ENCODE peak calls at places on chromosomes 7 and 10, in seven cellular contexts. G is neural progenitor cell, S is SK-N-SH, Q is MM.1S, Z is fibroblast of lung, K is astrocyte, N is GM23248. R is an unnamed sample. For H3K4me1, the result is how much of the 10 kb centered on the place peaks cover.

GRCh38 chr10:123266981-123267380 is 112.8 kb downstream of the BUB3 start:
- DNase-seq in G (no peak), Z (no peak), K (peak), S (no peak), Q (no peak), N (peak), R (no peak)

GRCh38 chr7:94043299-94043698 is 39.1 kb upstream of the BET1 start:
- DNase-seq in S (no peak), Q (no peak), K (peak), Z (peak), G (no peak), N (peak), R (no peak)

GRCh38 chr10:75987610-75988009 is 556.2 kb downstream of the LRMDA start:
- DNase-seq in K (peak), G (no peak), S (no peak), Z (peak), N (peak), Q (no peak), R (no peak)

GRCh38 chr7:150325110-150325611 is 1.8 kb upstream of the ACTR3C start:
- DNase-seq in N (no peak), K (peak), Q (no peak), S (no peak), G (no peak), Z (peak), R (no peak)

GRCh38 chr10:97667462-97667861 is 19.6 kb downstream of the AVPI1 start:
- DNase-seq in S (no peak), Z (no peak), K (no peak), G (no peak), N (no peak), Q (no peak), R (no peak)

GRCh38 chr10:102710604-102711003 is 3.6 kb downstream of the ARL3 start:
- DNase-seq in N (peak), S (no peak), K (peak), Z (peak), G (no peak), Q (no peak), R (no peak)

GRCh38 chr10:133346413-133346812 is 760 bp upstream of the PRAP1 start:
- DNase-seq in N (no peak), Q (no peak), K (no peak), G (no peak), Z (no peak), S (no peak), R (no peak)

GRCh38 chr7:104814126-104814525 is 199.9 kb upstream of the KMT2E start:
- DNase-seq in N (no peak), G (no peak), Q (no peak), S (no peak), K (no peak), Z (no peak), R (no peak)

GRCh38 chr10:95121904-95122303 is 52.6 kb upstream of the CYP2C8 start:
- DNase-seq in G (no peak), Z (peak), K (no peak), N (peak), S (no peak), Q (no peak), R (no peak)

GRCh38 chr7:121797283-121798037 is 75.5 kb upstream of the PTPRZ1 start:
- DNase-seq in G (peak), N (peak), Z (no peak), Q (peak), S (no peak), K (peak), R (no peak)

GRCh38 chr7:96090756-96091155 is 231.1 kb downstream of the SLC25A13 start:
- DNase-seq in S (no peak), K (no peak), Z (no peak), N (no peak), Q (no peak), G (no peak), R (no peak)

GRCh38 chr7:7969306-7970112 is 913 bp downstream of the GLCCI1 start:
- DNase-seq in S (no peak), K (peak), Z (peak), N (peak), G (peak), Q (peak), R (peak)

GRCh38 chr10:119025776-119026175 is 3.7 kb upstream of the NANOS1 start:
- DNase-seq in G (no peak), K (no peak), S (no peak), Q (no peak), N (peak), Z (no peak), R (no peak)

GRCh38 chr7:80309377-80309776 is 174.7 kb downstream of the GNAI1 start:
- DNase-seq in Z (no peak), S (no peak), G (no peak), K (no peak), N (no peak), Q (no peak), R (no peak)

GRCh38 chr10:5229019-5229418 is 32.4 kb downstream of the AKR1C4 start:
- DNase-seq in Q (no peak), Z (no peak), N (no peak), S (no peak), G (no peak), K (no peak), R (no peak)

GRCh38 chr7:113421696-113422330 is 303.5 kb upstream of the SMIM30 start:
- DNase-seq in K (peak), N (peak), Z (peak), S (peak), G (peak), Q (peak), R (peak)

GRCh38 chr10:84308481-84309304 is 19.7 kb upstream of the CCSER2 start:
- DNase-seq in S (peak), K (peak), Q (no peak), N (peak), G (no peak), Z (peak), R (no peak)

GRCh38 chr7:132203021-132203420 is 373.2 kb downstream of the PLXNA4 start:
- DNase-seq in S (no peak), K (no peak), Z (no peak), G (no peak), Q (no peak), N (no peak), R (no peak)

GRCh38 chr7:4792537-4793126 is 17.2 kb downstream of the AP5Z1 start:
- DNase-seq in K (no peak), N (peak), S (no peak), Q (no peak), G (peak), Z (peak), R (peak)

GRCh38 chr7:28774529-28775057 is 183.5 kb downstream of the TRIL start:
- DNase-seq in Q (no peak), K (no peak), S (no peak), Z (peak), G (no peak), N (peak), R (no peak)

GRCh38 chr10:71647526-71648354 is 71.8 kb downstream of the C10orf105 start:
- DNase-seq in Q (no peak), K (no peak), Z (no peak), S (peak), N (peak), G (peak), R (no peak)

GRCh38 chr7:120055300-120055699 is 217.7 kb upstream of the KCND2 start:
- DNase-seq in N (peak), Q (no peak), G (no peak), K (peak), S (no peak), Z (peak), R (no peak)

GRCh38 chr7:4078580-4078979 is 603.5 kb upstream of the FOXK1 start:
- DNase-seq in Q (no peak), K (no peak), N (no peak), S (no peak), Z (no peak), G (no peak), R (no peak)

GRCh38 chr7:81447351-81447952 is 322.4 kb downstream of the HGF start:
- DNase-seq in G (peak), S (peak), Z (peak), K (peak), Q (peak), N (peak), R (no peak)

GRCh38 chr7:91383186-91383585 is 119.0 kb downstream of the FZD1 start:
- DNase-seq in S (no peak), Q (no peak), Z (peak), G (no peak), N (peak), K (peak), R (no peak)

GRCh38 chr7:111025013-111025412 is 65.9 kb upstream of the LRRN3 start:
- DNase-seq in Q (peak), N (no peak), K (no peak), G (no peak), S (no peak), Z (no peak), R (no peak)

GRCh38 chr10:88254091-88254490 is 329.0 kb downstream of the RNLS start:
- DNase-seq in K (peak), G (no peak), Q (no peak), N (peak), S (no peak), Z (peak), R (peak)

GRCh38 chr10:124197301-124198148 is 104.1 kb upstream of the CHST15 start:
- DNase-seq in Z (no peak), S (no peak), N (peak), G (no peak), K (no peak), Q (no peak), R (no peak)

GRCh38 chr7:28065721-28066285 is 114.8 kb downstream of the JAZF1 start:
- DNase-seq in G (no peak), K (no peak), Q (no peak), Z (no peak), N (peak), S (no peak), R (no peak)

GRCh38 chr7:107931740-107932515 is 40.9 kb downstream of the DLD start:
- DNase-seq in S (peak), N (no peak), Q (no peak), Z (no peak), G (peak), K (no peak), R (no peak)

GRCh38 chr10:35355971-35356724 is 19.8 kb downstream of the CCNY start:
- DNase-seq in G (no peak), S (no peak), K (peak), Z (no peak), N (peak), Q (peak), R (no peak)

GRCh38 chr10:76032442-76033039 is 601.1 kb downstream of the LRMDA start:
- DNase-seq in Z (no peak), N (no peak), K (no peak), G (no peak), Q (no peak), S (no peak), R (no peak)

GRCh38 chr10:109429956-109430760 is 493.2 kb downstream of the XPNPEP1 start:
- DNase-seq in G (no peak), N (peak), Q (no peak), K (peak), S (no peak), Z (peak), R (no peak)

GRCh38 chr10:90007226-90007625 is 305.8 kb downstream of the KIF20B start:
- DNase-seq in S (no peak), Q (no peak), Z (no peak), K (peak), N (peak), G (no peak), R (no peak)

GRCh38 chr7:11345621-11346020 is 371.9 kb downstream of the PHF14 start:
- DNase-seq in G (no peak), K (peak), Z (no peak), N (peak), S (no peak), Q (no peak), R (no peak)

GRCh38 chr7:55104707-55105433 is 86.1 kb downstream of the EGFR start:
- DNase-seq in S (no peak), Z (peak), K (peak), G (no peak), Q (no peak), N (peak), R (no peak)

DNA sequence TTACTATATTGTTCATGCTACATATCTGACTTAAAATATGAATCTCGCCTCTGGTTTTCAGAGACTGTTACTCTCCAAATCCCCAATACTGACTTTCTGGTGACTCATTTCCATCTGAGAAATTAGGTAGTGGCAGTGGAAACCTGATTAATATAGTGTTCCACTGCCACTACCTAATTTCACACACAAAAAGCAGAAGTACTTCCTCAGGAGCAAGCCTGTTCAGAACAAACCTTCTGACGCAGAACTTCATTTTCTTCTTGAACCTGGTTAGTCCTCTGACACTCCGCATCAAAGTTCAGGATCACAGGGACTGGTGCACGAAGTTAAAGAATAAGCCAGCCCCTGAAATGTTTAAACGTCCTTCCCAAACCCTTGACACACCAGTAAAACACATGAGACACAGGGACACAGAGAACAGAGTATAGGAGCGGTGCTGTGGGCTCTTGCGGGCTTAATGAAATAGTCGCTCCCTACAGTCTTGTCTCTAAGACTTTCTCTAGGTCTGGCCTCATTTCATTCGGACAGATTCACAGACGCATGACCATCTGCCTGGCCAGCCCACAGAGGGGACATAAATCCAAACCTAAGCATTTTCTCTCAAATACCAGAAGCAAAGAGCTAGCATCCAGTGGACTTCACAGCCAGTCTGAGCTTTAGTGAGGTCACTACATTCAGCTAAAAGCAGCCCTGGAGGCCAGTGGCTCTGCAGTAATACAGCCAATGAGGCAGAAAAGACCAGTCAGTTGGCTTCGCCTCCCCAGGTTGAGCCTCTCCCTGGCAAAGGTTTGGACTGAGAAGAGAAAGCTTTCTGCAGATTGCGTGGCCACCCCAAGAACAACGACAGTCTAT is 4.2 kb downstream of the WDR91 start:
- DNase-seq in N (no peak), G (no peak), Z (no peak), K (no peak), Q (no peak), S (no peak), R (peak)
- H3K9ac ChIP-seq in N (no peak), G (no peak), Z (no peak), K (no peak), Q (no peak), S (no peak), R (peak)

DNA sequence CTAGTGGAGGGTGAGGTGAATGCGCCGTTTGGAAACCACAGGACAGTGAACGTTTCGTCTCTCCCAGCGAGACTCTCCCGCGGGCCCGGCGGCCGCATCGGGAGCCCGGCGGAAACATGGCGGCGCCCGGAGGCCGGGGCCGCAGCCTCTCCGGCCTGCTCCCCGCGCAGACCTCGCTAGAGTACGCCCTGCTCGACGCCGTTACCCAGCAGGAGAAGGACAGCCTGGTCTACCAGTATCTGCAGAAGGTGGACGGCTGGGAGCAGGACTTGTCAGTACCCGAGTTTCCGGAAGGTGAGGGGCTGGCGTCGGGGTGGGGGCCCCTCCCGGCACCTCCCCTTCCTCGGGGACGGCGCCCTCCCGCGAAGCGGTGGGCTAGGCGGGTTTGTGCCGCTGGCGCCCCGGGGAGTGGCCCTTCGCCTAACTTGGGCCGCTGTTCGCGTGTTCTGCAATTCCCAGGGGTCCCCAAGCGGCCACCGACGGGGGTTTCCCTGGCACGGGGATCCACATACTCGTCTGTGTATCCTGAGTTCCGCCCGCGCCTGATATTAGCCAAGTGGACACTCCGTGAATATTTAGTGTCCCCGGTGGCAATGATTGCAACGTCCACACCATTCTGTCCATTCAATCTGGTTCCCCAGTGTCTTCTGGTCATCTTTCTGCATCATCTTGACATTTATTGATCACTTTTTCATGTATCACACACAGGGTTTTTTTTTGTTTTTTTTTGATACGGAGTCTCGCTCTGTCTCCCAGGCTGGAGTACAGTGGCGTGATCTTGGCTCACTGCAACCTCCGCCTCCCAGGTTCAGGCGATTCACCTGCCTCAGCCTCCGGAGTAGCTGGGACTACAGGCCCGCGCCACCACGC is 531 bp downstream of the NHLRC2 start:
- DNase-seq in Q (peak), Z (peak), N (peak), G (peak), K (peak), S (peak), R (peak)
- H3K4me1 ChIP-seq in Q (under half), Z (under half), N (under half), G (under half), K (under half), S (under half), R (under half)

DNA sequence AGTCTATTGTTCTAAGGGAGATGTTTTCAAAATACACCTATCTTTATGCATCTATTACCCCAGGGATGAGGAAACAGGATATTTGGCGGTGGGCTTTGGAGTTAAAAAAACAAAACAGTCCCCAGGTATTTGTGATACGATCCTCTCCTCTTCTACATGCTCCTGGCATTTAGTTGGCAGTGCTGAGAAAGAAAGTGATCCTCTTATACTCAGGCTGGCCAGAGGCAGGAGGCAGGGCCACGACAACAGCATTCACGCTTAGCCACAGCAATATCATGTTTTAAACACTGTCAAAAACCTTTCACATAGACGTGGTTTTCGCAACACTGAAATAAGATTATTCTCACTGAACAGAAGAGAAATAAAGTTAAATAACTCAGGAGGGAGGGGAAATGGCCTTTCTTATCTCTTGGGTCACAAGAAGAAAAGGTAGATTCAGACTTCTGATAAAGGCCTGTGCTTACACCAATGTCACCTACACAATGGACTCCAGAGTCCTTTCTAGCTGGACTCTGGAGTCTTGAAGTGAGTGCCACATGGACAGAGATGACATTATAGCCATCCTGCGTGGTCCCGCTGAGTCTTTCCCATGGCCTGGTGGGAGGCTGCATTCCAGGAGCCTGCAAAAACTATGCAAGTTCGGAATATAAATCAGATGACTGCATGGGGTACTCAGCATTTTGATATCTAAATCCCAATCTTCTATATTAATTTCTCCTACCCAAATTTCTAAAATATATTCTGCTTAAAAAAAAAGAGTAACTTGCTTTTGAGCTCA is 88.7 kb downstream of the PIP4K2A start:
- DNase-seq in Z (peak), Q (no peak), G (no peak), K (peak), N (no peak), S (no peak), R (peak)
- H3K9ac ChIP-seq in Z (no peak), Q (no peak), G (no peak), K (peak), N (no peak), S (no peak), R (no peak)

GRCh38 chr7:130897515-130898419 is 163.8 kb upstream of the KLF14 start:
- DNase-seq in S (peak), K (no peak), N (peak), G (no peak), Q (no peak), Z (no peak), R (peak)
- H3K4me1 ChIP-seq in S (half or more), K (half or more), N (half or more), G (under half), Q (under half), Z (half or more), R (half or more)

GRCh38 chr10:7410306-7410799 is 481 bp downstream of the SFMBT2 start:
- DNase-seq in Z (peak), S (peak), Q (peak), N (peak), G (peak), K (no peak), R (peak)
- H3K9ac ChIP-seq in Z (peak), S (no peak), Q (peak), N (peak), G (no peak), K (peak), R (peak)

DNA sequence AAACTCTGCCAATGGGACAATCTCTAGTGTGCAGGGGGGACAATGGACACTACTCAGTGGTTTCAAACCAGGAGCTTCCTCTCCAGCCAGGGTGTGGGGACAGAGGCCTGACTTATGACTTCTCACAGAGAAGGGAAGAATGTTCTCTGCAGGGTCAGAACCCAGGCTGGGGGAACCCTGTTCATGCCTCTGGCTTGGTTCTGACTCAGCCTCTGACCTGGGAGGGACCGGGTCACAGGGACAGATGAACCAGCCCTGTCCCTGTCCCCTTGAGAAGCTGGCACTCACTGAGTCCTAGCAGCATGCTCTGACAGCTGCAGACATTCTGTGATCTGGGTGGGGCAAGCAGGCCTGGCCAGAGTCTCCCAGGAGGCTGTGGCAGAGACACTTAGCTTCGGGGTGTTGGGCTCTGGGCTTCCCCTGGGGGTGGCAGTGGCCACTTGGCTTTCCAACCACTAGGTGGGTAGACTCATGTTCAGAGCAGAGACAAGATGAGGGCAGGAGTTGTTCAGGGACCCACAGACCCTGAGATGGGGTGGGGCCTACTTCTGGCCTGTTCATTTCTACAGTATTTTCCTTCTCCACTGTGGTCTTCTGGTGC is 13.6 kb downstream of the TSPAN15 start:
- DNase-seq in Q (no peak), Z (no peak), G (no peak), N (no peak), K (no peak), S (no peak), R (peak)
- H3K4me1 ChIP-seq in Q (under half), Z (under half), G (under half), N (under half), K (under half), S (under half), R (under half)

R was measured in kidney.